ENCODE peak calls at places on chromosome 5, in five cellular contexts. U is GM12878, F is HepG2, X is A549, Z is K562. M is an unnamed sample.
A peak's percentile ranks its signal among the peaks of the same experiment; 100 is the strongest.

GRCh38 chr5:89282038-89282831 is 399.3 kb upstream of the MEF2C start:
- ATAC-seq in Z (no peak), U (peak; percentile 30), F (no peak), X (no peak), M (no peak)

GRCh38 chr5:41009228-41009627 is 61.9 kb downstream of the MROH2B start:
- ATAC-seq in F (no peak), X (no peak), Z (no peak), U (no peak), M (no peak)

GRCh38 chr5:53378590-53379247 is 101.7 kb upstream of the FST start:
- ATAC-seq in Z (no peak), U (no peak), F (no peak), X (peak; percentile 47), M (no peak)

GRCh38 chr5:115098041-115098702 is 71.5 kb downstream of the TRIM36 start:
- ATAC-seq in U (peak; percentile 97), Z (peak; percentile 95), X (peak; percentile 97), F (peak; percentile 93), M (no peak)

GRCh38 chr5:180688326-180689070 is 39.1 kb upstream of the FLT4 start:
- ATAC-seq in X (no peak), U (no peak), Z (no peak), F (no peak), M (no peak)

GRCh38 chr5:150244209-150244608 is 45.4 kb downstream of the CAMK2A start:
- ATAC-seq in U (no peak), F (no peak), X (no peak), Z (no peak), M (no peak)

GRCh38 chr5:142870552-142870951 is 100.4 kb downstream of the ARHGAP26 start:
- ATAC-seq in X (no peak), F (no peak), U (no peak), Z (no peak), M (no peak)

GRCh38 chr5:175860531-175861045 is 10.8 kb upstream of the CPLX2 start:
- ATAC-seq in F (no peak), U (no peak), Z (no peak), X (peak; percentile 11), M (no peak)

GRCh38 chr5:160957312-160957711 is 105.3 kb upstream of the ATP10B start:
- ATAC-seq in X (no peak), F (no peak), Z (no peak), U (peak; percentile 60), M (no peak)

GRCh38 chr5:115132465-115132864 is 37.2 kb downstream of the TRIM36 start:
- ATAC-seq in U (no peak), X (no peak), Z (no peak), F (no peak), M (no peak)

GRCh38 chr5:147464211-147464610 is 45.7 kb downstream of the DPYSL3 start:
- ATAC-seq in X (peak; percentile 80), U (peak; percentile 93), Z (no peak), F (peak; percentile 81), M (no peak)

GRCh38 chr5:80215523-80215922 is 40.3 kb downstream of the SERINC5 start:
- ATAC-seq in X (no peak), U (no peak), F (peak; percentile 76), Z (no peak), M (no peak)

GRCh38 chr5:10611290-10611689 is 47.4 kb downstream of the ANKRD33B start:
- ATAC-seq in Z (no peak), F (no peak), X (no peak), U (no peak), M (no peak)

GRCh38 chr5:94223231-94223630 is 395.2 kb downstream of the KIAA0825 start:
- ATAC-seq in X (no peak), F (no peak), Z (no peak), U (no peak), M (no peak)

GRCh38 chr5:159620853-159621540 is 290.7 kb upstream of the IL12B start:
- ATAC-seq in F (no peak), U (no peak), Z (peak; percentile 83), X (no peak), M (no peak)

GRCh38 chr5:4027335-4027734 is 431.7 kb downstream of the IRX1 start:
- ATAC-seq in Z (peak; percentile 41), X (no peak), F (no peak), U (no peak), M (peak; percentile 65)

GRCh38 chr5:61626639-61627282 is 294.7 kb downstream of the ZSWIM6 start:
- ATAC-seq in U (peak; percentile 43), Z (no peak), F (no peak), X (no peak), M (peak; percentile 11)

GRCh38 chr5:122078116-122078865 is at the start of gene LOX:
- ATAC-seq in X (peak; percentile 31), U (no peak), Z (no peak), F (peak; percentile 52), M (peak; percentile 90)

GRCh38 chr5:56447232-56447631 is 214.1 kb upstream of the ANKRD55 start:
- ATAC-seq in U (no peak), F (peak; percentile 99), Z (no peak), X (peak; percentile 34), M (peak; percentile 85)

GRCh38 chr5:122704247-122705036 is 70.4 kb upstream of the SNX2 start:
- ATAC-seq in X (peak; percentile 88), U (peak; percentile 34), Z (peak; percentile 87), F (peak; percentile 80), M (no peak)

GRCh38 chr5:127567026-127567768 is 49.8 kb downstream of the PRRC1 start:
- ATAC-seq in X (no peak), F (no peak), Z (no peak), U (peak; percentile 69), M (no peak)

GRCh38 chr5:56190500-56190899 is 42.6 kb downstream of the ANKRD55 start:
- ATAC-seq in F (no peak), X (no peak), U (no peak), Z (no peak), M (no peak)

GRCh38 chr5:67289763-67290521 is 93.3 kb upstream of the CD180 start:
- ATAC-seq in U (no peak), Z (no peak), F (no peak), X (no peak), M (peak; percentile 76)

GRCh38 chr5:153551537-153552079 is 61.1 kb downstream of the GRIA1 start:
- ATAC-seq in U (no peak), X (peak; percentile 93), F (no peak), Z (no peak), M (peak; percentile 67)
- TF ChIP-seq EP300 in U (no peak), X (no peak), F (no peak), Z (no peak), M (no peak)

DNA sequence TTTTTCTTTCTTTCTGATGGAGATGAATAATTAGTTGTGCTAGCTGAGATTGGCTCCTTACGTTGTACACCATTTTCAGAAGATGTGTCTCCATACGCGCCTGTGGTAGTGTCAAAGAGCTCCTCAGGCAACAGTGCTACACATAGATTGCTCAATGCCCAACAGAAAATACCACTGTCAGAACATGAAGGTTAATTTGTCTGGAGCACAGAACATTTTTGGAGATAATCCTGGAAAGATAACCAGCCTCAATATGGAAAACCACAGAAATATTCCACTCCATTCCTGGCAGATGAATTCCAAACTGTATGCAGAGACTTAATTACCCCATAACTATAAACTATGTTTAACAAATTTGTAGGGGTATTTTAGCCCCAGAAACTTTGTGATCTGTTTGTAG is 233.6 kb downstream of the MARCHF11 start:
- ATAC-seq in U (no peak), F (no peak), X (no peak), Z (no peak), M (no peak)
- H3K4me1 ChIP-seq in U (no peaks in the 10 kb centered on the region), F (no peaks in the 10 kb centered on the region), X (no peaks in the 10 kb centered on the region), Z (no peaks in the 10 kb centered on the region), M (no peaks in the 10 kb centered on the region)

DNA sequence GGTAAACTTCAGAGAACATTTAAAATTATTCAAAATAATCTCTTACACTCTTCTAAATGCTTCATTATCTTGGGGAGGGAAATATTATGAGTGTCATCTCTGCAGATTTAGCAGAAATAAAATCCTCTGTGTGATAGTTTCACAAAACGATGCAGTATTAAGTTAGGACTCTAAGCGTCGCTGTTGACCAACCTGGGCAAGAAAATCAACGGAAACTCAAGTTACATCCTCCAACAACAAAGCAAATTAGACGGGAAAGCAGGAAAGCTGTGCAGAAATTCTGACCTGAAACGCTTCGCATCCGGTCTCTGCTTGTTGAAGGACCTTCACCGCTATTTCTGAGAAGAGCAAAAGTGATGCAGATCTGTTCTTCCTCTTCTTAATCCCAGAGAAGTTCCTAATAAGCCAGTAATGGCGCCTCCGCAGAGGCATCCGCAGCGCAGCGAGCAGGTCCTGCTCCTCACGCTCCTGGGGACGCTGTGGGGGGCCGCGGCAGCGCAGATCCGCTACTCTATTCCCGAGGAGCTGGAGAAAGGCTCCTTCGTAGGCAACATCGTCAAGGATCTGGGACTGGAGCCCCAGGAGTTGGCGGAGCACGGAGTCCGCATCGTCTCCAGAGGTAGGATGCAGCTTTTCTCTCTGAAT is at the start of gene PCDHGA6:
- ATAC-seq in F (no peak), Z (peak; percentile 61), X (no peak), U (no peak), M (no peak)
- TF ChIP-seq CTCF in F (no peak), Z (peak; percentile 60), X (no peak), U (no peak), M (peak; percentile 40)

GRCh38 chr5:172771439-172772111 is 580 bp upstream of the DUSP1 start:
- ATAC-seq in U (peak; percentile 0), Z (no peak), X (no peak), F (no peak), M (no peak)

GRCh38 chr5:172772112-172772906 is 1.3 kb upstream of the DUSP1 start:
- ATAC-seq in U (peak; percentile 59), Z (peak; percentile 64), X (peak; percentile 39), F (peak; percentile 55), M (peak; percentile 40)

GRCh38 chr5:172769598-172770373 is 1.2 kb downstream of the DUSP1 start:
- ATAC-seq in F (no peak), X (no peak), Z (no peak), U (no peak), M (no peak)

GRCh38 chr5:172770374-172770674 is 671 bp downstream of the DUSP1 start:
- ATAC-seq in F (no peak), U (no peak), X (no peak), Z (no peak), M (no peak)

DNA sequence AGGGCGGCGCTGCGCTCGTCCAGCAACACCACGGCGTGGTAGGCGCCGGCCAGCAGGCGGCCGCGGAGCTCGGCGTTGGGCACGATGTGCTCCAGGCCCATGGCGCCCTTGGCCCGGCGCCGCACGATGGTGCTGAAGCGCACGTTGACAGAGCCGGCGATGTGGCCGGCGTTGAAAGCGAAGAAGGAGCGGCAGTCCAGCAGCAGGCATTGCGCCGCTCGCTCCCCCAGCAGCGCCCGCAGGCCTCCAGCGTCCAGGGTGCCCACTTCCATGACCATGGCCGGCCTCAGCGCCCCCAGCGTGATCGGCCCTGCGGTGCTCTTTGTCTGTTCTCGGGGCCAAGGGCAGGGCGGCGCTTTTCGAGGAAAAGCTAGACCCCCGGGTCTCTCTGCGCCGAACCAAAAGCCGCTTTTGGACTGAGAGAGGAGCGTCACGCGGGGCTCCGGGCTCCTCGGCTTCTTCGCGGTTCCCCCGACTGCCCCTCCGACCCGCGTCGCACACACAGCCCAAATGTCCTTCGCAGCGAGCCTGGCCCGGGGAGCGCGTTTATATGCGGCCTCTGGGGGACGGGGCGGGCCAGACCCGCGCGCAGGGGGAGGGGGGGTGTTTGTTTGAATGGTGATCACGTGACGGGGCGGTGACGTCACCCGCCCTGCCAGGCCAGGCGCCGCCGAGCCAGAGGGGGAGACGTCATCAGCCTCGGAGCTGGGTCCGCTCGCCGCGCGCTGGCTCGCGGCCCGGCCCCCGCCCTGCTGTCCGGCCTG is at the start of gene DUSP1:
- ATAC-seq in U (peak; percentile 76), Z (peak; percentile 82), F (peak; percentile 64), X (peak; percentile 50), M (peak; percentile 68)
- TF ChIP-seq EP300 in U (peak; percentile 32), Z (peak; percentile 10), F (no peak), X (peak; percentile 96), M (peak; percentile 24)

GRCh38 chr5:124660229-124661093 is 86.0 kb downstream of the ZNF608 start:
- ATAC-seq in X (peak; percentile 0), Z (no peak), U (no peak), F (no peak), M (no peak)
- H3K4me1 ChIP-seq in X (peaks cover 73% of the 10 kb centered on the region), Z (peaks cover 7% of the 10 kb centered on the region), U (peaks cover 17% of the 10 kb centered on the region), F (peaks cover 89% of the 10 kb centered on the region), M (peaks cover 30% of the 10 kb centered on the region)

GRCh38 chr5:154541553-154541952 is 63.5 kb upstream of the HAND1 start:
- ATAC-seq in Z (peak; percentile 64), U (no peak), F (peak; percentile 86), X (peak; percentile 69), M (no peak)
- TF ChIP-seq CTCF in Z (no peak), U (no peak), F (peak; percentile 55), X (no peak), M (no peak)